ENCODE peak calls at places on chromosomes 7 and 10, in four cellular contexts. T is astrocyte, L is non-pigmented ciliary epithelial cell, Z is cardiac fibroblast. F is an unnamed sample.

GRCh38 chr10:17426263-17426600 is 28.2 kb downstream of the ST8SIA6 start:
- DNase-seq in T (no peak), L (no peak), Z (no peak), F (no peak)

GRCh38 chr10:5594271-5595036 is 69.7 kb downstream of the CALML3 start:
- DNase-seq in T (peak), L (no peak), Z (no peak), F (no peak)

GRCh38 chr7:128954830-128955797 is 17.4 kb downstream of the IRF5 start:
- DNase-seq in T (peak), L (peak), Z (peak), F (no peak)

GRCh38 chr7:154720016-154720415 is 282.9 kb downstream of the PAXIP1 start:
- DNase-seq in T (no peak), L (no peak), Z (no peak), F (no peak)

GRCh38 chr7:43753401-43753800 is 5.1 kb upstream of the BLVRA start:
- DNase-seq in T (no peak), L (no peak), Z (no peak), F (no peak)

GRCh38 chr10:49056356-49056755 is 59.0 kb downstream of the VSTM4 start:
- DNase-seq in T (no peak), L (no peak), Z (no peak), F (no peak)

GRCh38 chr7:50621932-50622587 is 56.9 kb upstream of the DDC start:
- DNase-seq in T (no peak), L (no peak), Z (no peak), F (no peak)

GRCh38 chr7:130814753-130815152 is 80.7 kb upstream of the KLF14 start:
- DNase-seq in T (peak), L (no peak), Z (peak), F (no peak)

GRCh38 chr10:124028700-124029487 is 64.5 kb downstream of the CHST15 start:
- DNase-seq in T (no peak), L (no peak), Z (no peak), F (no peak)

GRCh38 chr7:76191783-76192240 is 9.9 kb upstream of the SRRM3 start:
- DNase-seq in T (peak), L (peak), Z (peak), F (peak)

GRCh38 chr10:127196227-127196954 is at the start of gene INSYN2A:
- DNase-seq in T (peak), L (no peak), Z (peak), F (no peak)

GRCh38 chr10:13284050-13284449 is 15.8 kb downstream of the PHYH start:
- DNase-seq in T (no peak), L (no peak), Z (no peak), F (no peak)

GRCh38 chr7:8831386-8831785 is 398.0 kb downstream of the NXPH1 start:
- DNase-seq in T (peak), L (peak), Z (peak), F (no peak)

GRCh38 chr7:137930616-137931015 is 71.3 kb downstream of the CREB3L2 start:
- DNase-seq in T (peak), L (no peak), Z (peak), F (no peak)

GRCh38 chr7:47340490-47340889 is 241.4 kb downstream of the TNS3 start:
- DNase-seq in T (no peak), L (no peak), Z (peak), F (no peak)

GRCh38 chr7:29622335-29623265 is 59.0 kb downstream of the PRR15 start:
- DNase-seq in T (peak), L (peak), Z (peak), F (no peak)

GRCh38 chr10:87054373-87055295 is 34.5 kb downstream of the FAM25A start:
- DNase-seq in T (peak), L (peak), Z (peak), F (no peak)

GRCh38 chr10:88827718-88828117 is 23.9 kb downstream of the ANKRD22 start:
- DNase-seq in T (no peak), L (no peak), Z (no peak), F (no peak)

GRCh38 chr10:127578628-127579305 is 29.7 kb downstream of the NPS start:
- DNase-seq in T (no peak), L (no peak), Z (no peak), F (no peak)

GRCh38 chr7:38727184-38727940 is 96.2 kb upstream of the AMPH start:
- DNase-seq in T (peak), L (no peak), Z (no peak), F (no peak)

GRCh38 chr7:22647451-22648257 is 79.3 kb upstream of the IL6 start:
- DNase-seq in T (peak), L (peak), Z (peak), F (no peak)

GRCh38 chr10:102327002-102327401 is 68.5 kb upstream of the NFKB2 start:
- DNase-seq in T (no peak), L (no peak), Z (no peak), F (no peak)

GRCh38 chr10:112553315-112553714 is 106.3 kb downstream of the VTI1A start:
- DNase-seq in T (no peak), L (no peak), Z (no peak), F (no peak)

GRCh38 chr7:45065031-45065995 is 23.5 kb downstream of the NACAD start:
- DNase-seq in T (no peak), L (no peak), Z (no peak), F (no peak)

GRCh38 chr7:16923019-16923418 is 41.2 kb upstream of the AGR3 start:
- DNase-seq in T (no peak), L (no peak), Z (no peak), F (no peak)

GRCh38 chr7:26005683-26006410 is 146.2 kb upstream of the NFE2L3 start:
- DNase-seq in T (no peak), L (no peak), Z (no peak), F (no peak)

GRCh38 chr7:57425969-57426628 is 23.9 kb upstream of the ZNF716 start:
- DNase-seq in T (no peak), L (no peak), Z (no peak), F (no peak)

GRCh38 chr7:131897016-131897789 is 340.8 kb upstream of the PODXL start:
- DNase-seq in T (peak), L (peak), Z (peak), F (no peak)

GRCh38 chr7:138632384-138632783 is 68.8 kb downstream of the SVOPL start:
- DNase-seq in T (no peak), L (no peak), Z (no peak), F (no peak)

GRCh38 chr10:70478191-70479160 is at the start of gene PALD1:
- DNase-seq in T (peak), L (no peak), Z (no peak), F (no peak)

GRCh38 chr7:16677978-16678494 is 32.1 kb downstream of the BZW2 start:
- DNase-seq in T (no peak), L (no peak), Z (no peak), F (no peak)

GRCh38 chr7:142412551-142413193 is 154.8 kb upstream of the PRSS58 start:
- DNase-seq in T (peak), L (peak), Z (peak), F (peak)

GRCh38 chr7:75814407-75814947 is 871 bp upstream of the CCL24 start:
- DNase-seq in T (peak), L (no peak), Z (no peak), F (no peak)

GRCh38 chr7:158245724-158246041 is 341.9 kb downstream of the PTPRN2 start:
- DNase-seq in T (no peak), L (no peak), Z (no peak), F (no peak)

GRCh38 chr7:151796871-151797270 is 80.0 kb downstream of the PRKAG2 start:
- DNase-seq in T (no peak), L (no peak), Z (no peak), F (no peak)

GRCh38 chr10:127832456-127832855 is 60.3 kb downstream of the CLRN3 start:
- DNase-seq in T (no peak), L (no peak), Z (no peak), F (no peak)